ENCODE peak calls at places on chromosomes 6 and 20, in six cellular contexts. One of them, this sample, is unnamed.

GRCh38 chr6:137863126-137863996 is 3.7 kb upstream of the TNFAIP3 start:
- DNase-seq in CD4-positive, CD25-positive, alpha-beta regulatory T cell: no peak
- DNase-seq in activated CD8-positive, alpha-beta T cell treated with anti-CD3 and anti-CD28 coated beads, Interleukin-2, amount 10 ng/mL, durations not matched to agents 7 days and 5 days: no peak
- DNase-seq in NCI-H2029: no peak
- DNase-seq in ascending aorta: no peak
- DNase-seq in T-helper 22 cell: no peak
- DNase-seq in this sample: no peak

GRCh38 chr6:32081168-32081624 is 27.9 kb downstream of the TNXB start:
- DNase-seq in CD4-positive, CD25-positive, alpha-beta regulatory T cell: no peak
- DNase-seq in NCI-H2029: no peak
- DNase-seq in T-helper 22 cell: no peak
- DNase-seq in ascending aorta: peak; percentile 28
- DNase-seq in activated CD8-positive, alpha-beta T cell treated with anti-CD3 and anti-CD28 coated beads, Interleukin-2, amount 10 ng/mL, durations not matched to agents 7 days and 5 days: no peak
- DNase-seq in this sample: no peak

GRCh38 chr20:31590717-31591225 is 14.3 kb upstream of the ID1 start:
- DNase-seq in NCI-H2029: no peak
- DNase-seq in ascending aorta: no peak
- DNase-seq in activated CD8-positive, alpha-beta T cell treated with anti-CD3 and anti-CD28 coated beads, Interleukin-2, amount 10 ng/mL, durations not matched to agents 7 days and 5 days: no peak
- DNase-seq in CD4-positive, CD25-positive, alpha-beta regulatory T cell: no peak
- DNase-seq in T-helper 22 cell: no peak
- DNase-seq in this sample: no peak

GRCh38 chr20:35007891-35008290 is 52.2 kb downstream of the MYH7B start:
- DNase-seq in activated CD8-positive, alpha-beta T cell treated with anti-CD3 and anti-CD28 coated beads, Interleukin-2, amount 10 ng/mL, durations not matched to agents 7 days and 5 days: no peak
- DNase-seq in NCI-H2029: no peak
- DNase-seq in ascending aorta: no peak
- DNase-seq in T-helper 22 cell: no peak
- DNase-seq in CD4-positive, CD25-positive, alpha-beta regulatory T cell: no peak
- DNase-seq in this sample: peak; percentile 69

GRCh38 chr6:82273295-82273694 is 25.8 kb upstream of the IBTK start:
- DNase-seq in T-helper 22 cell: no peak
- DNase-seq in ascending aorta: no peak
- DNase-seq in NCI-H2029: no peak
- DNase-seq in CD4-positive, CD25-positive, alpha-beta regulatory T cell: no peak
- DNase-seq in activated CD8-positive, alpha-beta T cell treated with anti-CD3 and anti-CD28 coated beads, Interleukin-2, amount 10 ng/mL, durations not matched to agents 7 days and 5 days: no peak
- DNase-seq in this sample: no peak

GRCh38 chr6:165308926-165309731 is at the start of gene C6orf118:
- DNase-seq in NCI-H2029: peak; percentile 85
- DNase-seq in T-helper 22 cell: no peak
- DNase-seq in activated CD8-positive, alpha-beta T cell treated with anti-CD3 and anti-CD28 coated beads, Interleukin-2, amount 10 ng/mL, durations not matched to agents 7 days and 5 days: no peak
- DNase-seq in CD4-positive, CD25-positive, alpha-beta regulatory T cell: no peak
- DNase-seq in ascending aorta: no peak
- DNase-seq in this sample: peak; percentile 81

GRCh38 chr20:16601019-16601418 is 27.8 kb upstream of the KIF16B start:
- DNase-seq in CD4-positive, CD25-positive, alpha-beta regulatory T cell: no peak
- DNase-seq in NCI-H2029: no peak
- DNase-seq in ascending aorta: no peak
- DNase-seq in T-helper 22 cell: no peak
- DNase-seq in activated CD8-positive, alpha-beta T cell treated with anti-CD3 and anti-CD28 coated beads, Interleukin-2, amount 10 ng/mL, durations not matched to agents 7 days and 5 days: no peak
- DNase-seq in this sample: no peak

GRCh38 chr6:119602215-119603178 is 252.9 kb upstream of the MAN1A1 start:
- DNase-seq in activated CD8-positive, alpha-beta T cell treated with anti-CD3 and anti-CD28 coated beads, Interleukin-2, amount 10 ng/mL, durations not matched to agents 7 days and 5 days: no peak
- DNase-seq in CD4-positive, CD25-positive, alpha-beta regulatory T cell: no peak
- DNase-seq in T-helper 22 cell: no peak
- DNase-seq in ascending aorta: no peak
- DNase-seq in NCI-H2029: no peak
- DNase-seq in this sample: no peak

This sample was measured in type B pancreatic cell.